ENCODE peak calls at places on chromosome 21, in six cellular contexts. K, N, Y, I, A and E are unnamed samples.

GRCh38 chr21:42013901-42014300 is 3.7 kb upstream of the ZBTB21 start:
- DNase-seq in K (no peak), N (no peak), Y (no peak), I (no peak), A (no peak), E (no peak)

GRCh38 chr21:42652527-42653491 is 612 bp upstream of the PDE9A start:
- DNase-seq in K (peak), N (peak), Y (peak), I (peak), A (no peak), E (no peak)

GRCh38 chr21:35587841-35588390 is 472.4 kb downstream of the SETD4 start:
- DNase-seq in K (no peak), N (no peak), Y (no peak), I (no peak), A (no peak), E (no peak)

GRCh38 chr21:36255650-36256047 is 64.3 kb upstream of the MORC3 start:
- DNase-seq in K (no peak), N (no peak), Y (no peak), I (no peak), A (no peak), E (no peak)

GRCh38 chr21:43865471-43866181 is 603 bp downstream of the AGPAT3 start:
- DNase-seq in K (no peak), N (peak), Y (no peak), I (peak), A (no peak), E (no peak)

GRCh38 chr21:21714396-21714795 is 716.2 kb downstream of the NCAM2 start:
- DNase-seq in K (no peak), N (peak), Y (no peak), I (no peak), A (no peak), E (peak)

GRCh38 chr21:28334407-28334806 is 658.3 kb downstream of the LTN1 start:
- DNase-seq in K (no peak), N (no peak), Y (no peak), I (no peak), A (no peak), E (no peak)

GRCh38 chr21:31983120-31983519 is 110.3 kb downstream of the HUNK start:
- DNase-seq in K (peak), N (no peak), Y (no peak), I (peak), A (no peak), E (no peak)

GRCh38 chr21:15224346-15225086 is 159.7 kb upstream of the NRIP1 start:
- DNase-seq in K (no peak), N (peak), Y (no peak), I (no peak), A (no peak), E (peak)

GRCh38 chr21:41121785-41122415 is 46.1 kb upstream of the BACE2 start:
- DNase-seq in K (peak), N (peak), Y (peak), I (peak), A (peak), E (peak)

GRCh38 chr21:45970674-45971486 is 10.7 kb upstream of the COL6A1 start:
- DNase-seq in K (peak), N (peak), Y (peak), I (no peak), A (no peak), E (no peak)

GRCh38 chr21:25565272-25566199 is 41.7 kb downstream of the MRPL39 start:
- DNase-seq in K (no peak), N (no peak), Y (no peak), I (no peak), A (no peak), E (no peak)

GRCh38 chr21:27134513-27134912 is 167.6 kb upstream of the ADAMTS5 start:
- DNase-seq in K (no peak), N (peak), Y (no peak), I (no peak), A (no peak), E (no peak)